ENCODE peak calls at places on chromosomes 12 and 14, in five cellular contexts. S, W, D, M and C are unnamed samples.
A peak's percentile ranks its signal among the peaks of the same experiment; 100 is the strongest.

GRCh38 chr14:47619397-47619796 is 56.0 kb downstream of the MDGA2 start:
- DNase-seq in S (no peak), W (no peak), D (no peak), M (no peak), C (peak; percentile 28)

GRCh38 chr12:4829793-4830162 is 79.9 kb upstream of the KCNA1 start:
- DNase-seq in S (no peak), W (no peak), D (no peak), M (no peak), C (no peak)

GRCh38 chr12:71871116-71871515 is 31.6 kb downstream of the TBC1D15 start:
- DNase-seq in S (no peak), W (no peak), D (no peak), M (no peak), C (no peak)

GRCh38 chr14:90491868-90492560 is 95.2 kb downstream of the CALM1 start:
- DNase-seq in S (no peak), W (no peak), D (no peak), M (no peak), C (no peak)

GRCh38 chr14:55059333-55059732 is 7.9 kb downstream of the MAPK1IP1L start:
- DNase-seq in S (no peak), W (no peak), D (no peak), M (no peak), C (no peak)

GRCh38 chr14:57060276-57060956 is 208.3 kb downstream of the EXOC5 start:
- DNase-seq in S (peak; percentile 52), W (no peak), D (peak; percentile 14), M (no peak), C (no peak)

GRCh38 chr12:53998174-53998899 is 1.6 kb upstream of the HOXC9 start:
- DNase-seq in S (no peak), W (no peak), D (no peak), M (no peak), C (no peak)

GRCh38 chr14:99816642-99817041 is 23.4 kb downstream of the EML1 start:
- DNase-seq in S (no peak), W (no peak), D (no peak), M (no peak), C (no peak)

GRCh38 chr14:49992901-49993335 is 100.0 kb downstream of the ARF6 start:
- DNase-seq in S (peak; percentile 87), W (no peak), D (no peak), M (no peak), C (peak; percentile 78)

GRCh38 chr14:23663127-23663526 is 27.0 kb downstream of the DHRS2 start:
- DNase-seq in S (no peak), W (no peak), D (no peak), M (no peak), C (no peak)

GRCh38 chr12:115203661-115204060 is 519.7 kb upstream of the TBX3 start:
- DNase-seq in S (no peak), W (no peak), D (no peak), M (no peak), C (no peak)

GRCh38 chr12:112170971-112171596 is 45.7 kb downstream of the TRAFD1 start:
- DNase-seq in S (no peak), W (no peak), D (no peak), M (no peak), C (no peak)

GRCh38 chr12:11658796-11659195 is 9.3 kb downstream of the ETV6 start:
- DNase-seq in S (no peak), W (no peak), D (no peak), M (no peak), C (no peak)

GRCh38 chr12:52691076-52691764 is 11.0 kb upstream of the KRT1 start:
- DNase-seq in S (no peak), W (no peak), D (no peak), M (no peak), C (no peak)

GRCh38 chr14:55712505-55712904 is 132.5 kb downstream of the KTN1 start:
- DNase-seq in S (no peak), W (no peak), D (no peak), M (no peak), C (no peak)

GRCh38 chr12:56011509-56012090 is 9.2 kb upstream of the IKZF4 start:
- DNase-seq in S (no peak), W (no peak), D (no peak), M (no peak), C (no peak)

GRCh38 chr12:42798811-42799438 is 209.4 kb upstream of the PRICKLE1 start:
- DNase-seq in S (no peak), W (no peak), D (no peak), M (no peak), C (no peak)

GRCh38 chr14:92348154-92348553 is 25.2 kb downstream of the SLC24A4 start:
- DNase-seq in S (no peak), W (no peak), D (no peak), M (no peak), C (peak; percentile 72)

GRCh38 chr12:108447168-108447840 is 67.8 kb upstream of the FICD start:
- DNase-seq in S (no peak), W (no peak), D (no peak), M (no peak), C (no peak)

GRCh38 chr12:116497051-116497529 is 62.1 kb upstream of the MAP1LC3B2 start:
- DNase-seq in S (no peak), W (no peak), D (no peak), M (peak; percentile 74), C (no peak)

GRCh38 chr12:42859612-42860011 is 270.1 kb upstream of the PRICKLE1 start:
- DNase-seq in S (no peak), W (no peak), D (no peak), M (no peak), C (no peak)

GRCh38 chr14:45177081-45177480 is 41.4 kb downstream of the FANCM start:
- DNase-seq in S (no peak), W (no peak), D (no peak), M (no peak), C (no peak)

GRCh38 chr14:105885561-105886320 is 359.4 kb downstream of the TMEM121 start:
- DNase-seq in S (no peak), W (no peak), D (peak; percentile 1), M (no peak), C (no peak)

GRCh38 chr12:27505771-27506170 is 18.2 kb upstream of the PPFIBP1 start:
- DNase-seq in S (no peak), W (no peak), D (no peak), M (no peak), C (no peak)

GRCh38 chr14:65290830-65291229 is 121.7 kb upstream of the FUT8 start:
- DNase-seq in S (no peak), W (no peak), D (no peak), M (peak; percentile 93), C (no peak)

GRCh38 chr12:93766802-93767523 is 89.8 kb downstream of the CRADD start:
- DNase-seq in S (no peak), W (no peak), D (no peak), M (no peak), C (peak; percentile 74)

GRCh38 chr14:102591372-102591943 is 991 bp upstream of the RCOR1 start:
- DNase-seq in S (no peak), W (no peak), D (peak; percentile 40), M (no peak), C (no peak)

GRCh38 chr12:83179999-83180398 is 493.3 kb downstream of the TMTC2 start:
- DNase-seq in S (no peak), W (no peak), D (no peak), M (no peak), C (no peak)

GRCh38 chr12:69880566-69880965 is 55.5 kb downstream of the MYRFL start:
- DNase-seq in S (no peak), W (no peak), D (no peak), M (peak; percentile 22), C (no peak)

GRCh38 chr14:99357856-99358390 is 85.9 kb upstream of the BCL11B start:
- DNase-seq in S (no peak), W (no peak), D (no peak), M (no peak), C (no peak)

GRCh38 chr12:29725587-29726320 is 58.0 kb downstream of the TMTC1 start:
- DNase-seq in S (peak; percentile 54), W (no peak), D (no peak), M (no peak), C (no peak)
- TF ChIP-seq JUND in S (no peak), W (no peak), D (no peak), M (no peak), C (no peak)

GRCh38 chr12:96383991-96384390 is 16.2 kb downstream of the CDK17 start:
- DNase-seq in S (no peak), W (no peak), D (no peak), M (no peak), C (no peak)
- TF ChIP-seq JUND in S (no peak), W (no peak), D (no peak), M (no peak), C (no peak)

DNA sequence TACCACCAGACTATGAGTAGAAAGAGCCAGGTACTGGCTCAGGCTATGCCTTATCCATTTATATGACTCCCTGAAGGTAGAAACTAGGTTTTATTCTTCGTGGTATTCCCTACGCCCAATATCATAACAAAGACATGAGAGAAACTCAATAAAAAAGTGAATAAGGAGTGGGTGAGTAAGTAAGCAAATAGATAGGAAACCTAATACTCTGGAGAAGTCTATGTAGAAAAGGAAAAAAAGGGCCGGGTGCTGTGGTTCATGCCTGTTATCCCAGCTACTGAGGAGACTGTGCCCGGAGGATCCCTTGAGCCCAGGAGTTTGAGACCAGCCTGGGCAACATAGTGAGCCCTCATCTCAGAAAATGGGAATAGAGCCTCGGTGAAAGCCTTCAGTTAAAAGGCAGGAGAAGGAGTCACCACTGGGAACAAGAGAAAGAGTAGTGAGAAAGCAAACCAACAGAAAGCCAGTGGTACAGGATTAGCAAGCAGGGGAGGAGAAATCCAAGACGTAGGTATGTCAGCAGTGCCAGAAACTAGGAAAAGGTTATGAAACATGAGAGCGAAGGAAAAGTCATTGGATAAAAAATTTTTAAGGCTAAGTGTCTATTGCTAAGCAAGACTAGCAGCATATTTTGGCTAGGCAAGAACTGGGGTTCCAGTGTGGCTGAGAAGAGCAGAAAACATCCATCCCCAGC is 6.0 kb upstream of the OR6J1 start:
- DNase-seq in S (no peak), W (no peak), D (no peak), M (no peak), C (peak; percentile 53)
- TF ChIP-seq JUND in S (no peak), W (no peak), D (no peak), M (no peak), C (no peak)

GRCh38 chr12:49264873-49265792 is at the start of gene TUBA1C:
- DNase-seq in S (peak; percentile 57), W (peak; percentile 85), D (peak; percentile 99), M (peak; percentile 94), C (peak; percentile 99)

GRCh38 chr12:49263400-49263763 is 1.5 kb upstream of the TUBA1C start:
- DNase-seq in S (no peak), W (no peak), D (no peak), M (no peak), C (no peak)

GRCh38 chr12:49260831-49261363 is 4.0 kb upstream of the TUBA1C start:
- DNase-seq in S (no peak), W (no peak), D (no peak), M (no peak), C (no peak)

GRCh38 chr12:49261726-49262125 is 3.2 kb upstream of the TUBA1C start:
- DNase-seq in S (no peak), W (no peak), D (no peak), M (no peak), C (no peak)

GRCh38 chr12:49264466-49264872 is 413 bp upstream of the TUBA1C start:
- DNase-seq in S (no peak), W (no peak), D (peak; percentile 63), M (no peak), C (no peak)
- TF ChIP-seq JUND in S (no peak), W (no peak), D (no peak), M (no peak), C (no peak)